ENCODE peak calls at places on chromosomes 6 and 20, in seven cellular contexts. V, B, R, Y, S, N and W are unnamed samples.

GRCh38 chr20:19976595-19977372 is 40.4 kb upstream of the NAA20 start:
- DNase-seq in V (peak; percentile 49), B (no peak), R (no peak), Y (peak; percentile 84), S (peak; percentile 74), N (no peak), W (peak; percentile 53)

GRCh38 chr6:44430322-44430721 is 42.8 kb downstream of the CDC5L start:
- DNase-seq in V (no peak), B (no peak), R (no peak), Y (no peak), S (no peak), N (no peak), W (no peak)

GRCh38 chr20:61628480-61628879 is 376.4 kb downstream of the CDH4 start:
- DNase-seq in V (no peak), B (no peak), R (no peak), Y (no peak), S (no peak), N (no peak), W (no peak)

GRCh38 chr20:50014570-50015562 is 32.1 kb downstream of the SNAI1 start:
- DNase-seq in V (no peak), B (no peak), R (no peak), Y (no peak), S (no peak), N (no peak), W (no peak)

GRCh38 chr20:45629496-45630100 is at the start of gene WFDC10A:
- DNase-seq in V (peak; percentile 23), B (no peak), R (peak; percentile 5), Y (peak; percentile 40), S (no peak), N (no peak), W (no peak)

GRCh38 chr6:147586044-147586443 is 77.6 kb downstream of the SAMD5 start:
- DNase-seq in V (no peak), B (no peak), R (no peak), Y (peak; percentile 49), S (no peak), N (no peak), W (no peak)

GRCh38 chr6:164315376-164315775 is 900.9 kb downstream of the QKI start:
- DNase-seq in V (no peak), B (no peak), R (no peak), Y (no peak), S (no peak), N (no peak), W (no peak)

GRCh38 chr20:10216146-10216741 is 2.4 kb upstream of the SNAP25 start:
- DNase-seq in V (no peak), B (no peak), R (no peak), Y (peak; percentile 24), S (no peak), N (no peak), W (no peak)

GRCh38 chr6:161511455-161512159 is 237.7 kb upstream of the AGPAT4 start:
- DNase-seq in V (no peak), B (no peak), R (no peak), Y (peak; percentile 11), S (no peak), N (no peak), W (no peak)

GRCh38 chr6:50128420-50129005 is 78.8 kb upstream of the DEFB112 start:
- DNase-seq in V (peak; percentile 14), B (no peak), R (no peak), Y (no peak), S (no peak), N (no peak), W (no peak)

GRCh38 chr6:148881593-148882311 is 134.9 kb downstream of the UST start:
- DNase-seq in V (no peak), B (no peak), R (no peak), Y (no peak), S (no peak), N (no peak), W (no peak)